ENCODE peak calls at places on chromosomes 6 and 20, in four cellular contexts. One of them, this sample, is unnamed.

GRCh38 chr20:4195499-4195898 is 180.1 kb upstream of the RNF24 start:
- DNase-seq in aorta: no peak
- DNase-seq in heart right ventricle: no peak
- DNase-seq in IMR-90: peak
- DNase-seq in this sample: no peak

GRCh38 chr20:50153153-50153499 is 397 bp downstream of the PEDS1 start:
- DNase-seq in aorta: no peak
- DNase-seq in heart right ventricle: no peak
- DNase-seq in IMR-90: no peak
- DNase-seq in this sample: no peak

GRCh38 chr6:149862901-149863595 is 1.1 kb downstream of the LRP11 start:
- DNase-seq in aorta: peak
- DNase-seq in heart right ventricle: peak
- DNase-seq in IMR-90: peak
- DNase-seq in this sample: peak

GRCh38 chr6:157773248-157773773 is 49.7 kb upstream of the SNX9 start:
- DNase-seq in aorta: no peak
- DNase-seq in heart right ventricle: no peak
- DNase-seq in IMR-90: no peak
- DNase-seq in this sample: no peak

GRCh38 chr6:42629845-42630244 is 66.0 kb downstream of the UBR2 start:
- DNase-seq in aorta: no peak
- DNase-seq in heart right ventricle: no peak
- DNase-seq in IMR-90: no peak
- DNase-seq in this sample: no peak

GRCh38 chr6:96013531-96013930 is 2.2 kb upstream of the FUT9 start:
- DNase-seq in aorta: no peak
- DNase-seq in heart right ventricle: no peak
- DNase-seq in IMR-90: no peak
- DNase-seq in this sample: no peak

GRCh38 chr20:31494131-31494530 is 19.0 kb downstream of the REM1 start:
- DNase-seq in aorta: no peak
- DNase-seq in heart right ventricle: no peak
- DNase-seq in IMR-90: peak
- DNase-seq in this sample: no peak

GRCh38 chr6:52389626-52390360 is 27.8 kb downstream of the PAQR8 start:
- DNase-seq in aorta: no peak
- DNase-seq in heart right ventricle: peak
- DNase-seq in IMR-90: peak
- DNase-seq in this sample: no peak

GRCh38 chr6:129749749-129750120 is 39.8 kb upstream of the ARHGAP18 start:
- DNase-seq in aorta: no peak
- DNase-seq in heart right ventricle: no peak
- DNase-seq in IMR-90: peak
- DNase-seq in this sample: no peak

GRCh38 chr6:147978078-147978477 is 364.6 kb upstream of the SASH1 start:
- DNase-seq in aorta: no peak
- DNase-seq in heart right ventricle: no peak
- DNase-seq in IMR-90: no peak
- DNase-seq in this sample: no peak

GRCh38 chr6:67102743-67103142 is 1395.7 kb upstream of the EYS start:
- DNase-seq in aorta: no peak
- DNase-seq in heart right ventricle: no peak
- DNase-seq in IMR-90: no peak
- DNase-seq in this sample: no peak

GRCh38 chr6:81894788-81895221 is 142.3 kb upstream of the TENT5A start:
- DNase-seq in aorta: no peak
- DNase-seq in heart right ventricle: peak
- DNase-seq in IMR-90: peak
- DNase-seq in this sample: peak

GRCh38 chr20:20358801-20359200 is 9.1 kb upstream of the INSM1 start:
- DNase-seq in aorta: no peak
- DNase-seq in heart right ventricle: no peak
- DNase-seq in IMR-90: no peak
- DNase-seq in this sample: no peak

GRCh38 chr6:92510137-92510536 is 909.2 kb downstream of the EPHA7 start:
- DNase-seq in aorta: no peak
- DNase-seq in heart right ventricle: no peak
- DNase-seq in IMR-90: no peak
- DNase-seq in this sample: no peak

GRCh38 chr6:142407685-142408273 is 106.0 kb downstream of the ADGRG6 start:
- DNase-seq in aorta: no peak
- DNase-seq in heart right ventricle: no peak
- DNase-seq in IMR-90: no peak
- DNase-seq in this sample: no peak

GRCh38 chr6:20448828-20449227 is 47.1 kb downstream of the E2F3 start:
- DNase-seq in aorta: no peak
- DNase-seq in heart right ventricle: no peak
- DNase-seq in IMR-90: no peak
- DNase-seq in this sample: no peak
- H3K27ac ChIP-seq in aorta: no peak
- H3K27ac ChIP-seq in heart right ventricle: no peak
- H3K27ac ChIP-seq in IMR-90: no peak
- H3K27ac ChIP-seq in this sample: no peak

GRCh38 chr6:30981942-30982772 is 1.4 kb upstream of the MUC21 start:
- DNase-seq in aorta: no peak
- DNase-seq in heart right ventricle: no peak
- DNase-seq in IMR-90: peak
- DNase-seq in this sample: no peak
- H3K27ac ChIP-seq in aorta: no peak
- H3K27ac ChIP-seq in heart right ventricle: no peak
- H3K27ac ChIP-seq in IMR-90: no peak
- H3K27ac ChIP-seq in this sample: no peak

DNA sequence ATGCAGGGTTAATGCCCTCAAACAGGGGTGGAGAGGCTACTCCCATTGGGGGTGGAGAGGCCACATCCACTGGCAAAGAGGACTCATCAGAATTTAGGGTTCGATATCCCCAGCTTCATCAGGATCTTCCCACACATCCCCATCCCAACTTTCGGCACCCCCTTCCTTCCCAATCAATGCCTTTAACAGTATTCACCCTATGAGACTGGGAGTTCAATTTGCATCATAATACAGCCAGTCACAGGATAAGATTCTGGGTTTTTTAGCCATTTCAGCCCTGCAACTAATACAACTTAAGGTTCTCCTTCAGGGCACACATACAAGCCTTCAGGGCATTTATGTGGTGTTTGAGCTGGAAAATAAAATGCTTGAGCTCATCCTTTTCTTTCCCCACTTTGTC is 80.9 kb downstream of the GMDS start:
- DNase-seq in aorta: no peak
- DNase-seq in heart right ventricle: no peak
- DNase-seq in IMR-90: no peak
- DNase-seq in this sample: no peak
- H3K27ac ChIP-seq in aorta: no peak
- H3K27ac ChIP-seq in heart right ventricle: no peak
- H3K27ac ChIP-seq in IMR-90: no peak
- H3K27ac ChIP-seq in this sample: no peak

DNA sequence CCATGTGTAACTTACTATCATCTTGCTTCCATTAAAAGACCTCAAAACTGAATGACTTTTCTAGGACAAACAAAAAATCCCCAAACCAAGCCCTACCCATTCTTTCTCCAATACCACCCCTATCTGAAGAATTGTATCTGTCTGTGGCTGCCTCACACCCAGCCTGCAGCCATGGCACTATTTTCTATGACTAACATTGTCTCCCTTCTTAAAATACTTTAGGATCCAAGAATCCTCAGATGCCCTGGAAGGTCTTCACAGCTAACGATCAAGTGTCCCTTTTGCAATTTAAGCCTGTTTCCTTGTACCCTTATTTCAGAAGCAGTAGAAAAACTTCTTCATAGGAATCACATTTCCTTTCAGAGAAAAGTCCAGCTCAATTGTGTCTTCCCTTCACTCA is 5.3 kb upstream of the MEP1A start:
- DNase-seq in aorta: no peak
- DNase-seq in heart right ventricle: no peak
- DNase-seq in IMR-90: no peak
- DNase-seq in this sample: no peak
- H3K27ac ChIP-seq in aorta: no peak
- H3K27ac ChIP-seq in heart right ventricle: no peak
- H3K27ac ChIP-seq in IMR-90: no peak
- H3K27ac ChIP-seq in this sample: no peak

GRCh38 chr6:11276911-11277274 is 44.4 kb upstream of the NEDD9 start:
- DNase-seq in aorta: no peak
- DNase-seq in heart right ventricle: no peak
- DNase-seq in IMR-90: no peak
- DNase-seq in this sample: no peak
- H3K27ac ChIP-seq in aorta: no peak
- H3K27ac ChIP-seq in heart right ventricle: no peak
- H3K27ac ChIP-seq in IMR-90: peak
- H3K27ac ChIP-seq in this sample: no peak